ENCODE peak calls at places on chromosome 14, in four cellular contexts. Y is osteoblast, P is PC-3, E is GM23248. Z is an unnamed sample. For H4K20me1, the result is how much of the 10 kb centered on the place peaks cover.

GRCh38 chr14:99133563-99134332 is 138.2 kb downstream of the BCL11B start:
- DNase-seq in Y (peak), P (no peak), E (no peak), Z (no peak)

GRCh38 chr14:68794130-68794855 is 1.4 kb upstream of the ZFP36L1 start:
- DNase-seq in Y (peak), P (peak), E (peak), Z (peak)

GRCh38 chr14:44449694-44450093 is 57.4 kb downstream of the FSCB start:
- DNase-seq in Y (no peak), P (no peak), E (no peak), Z (no peak)

GRCh38 chr14:77290705-77291104 is 19.7 kb upstream of the NGB start:
- DNase-seq in Y (no peak), P (peak), E (no peak), Z (peak)

GRCh38 chr14:50783542-50783941 is 47.4 kb downstream of the NIN start:
- DNase-seq in Y (no peak), P (no peak), E (no peak), Z (no peak)

GRCh38 chr14:26381405-26381804 is 216.4 kb downstream of the NOVA1 start:
- DNase-seq in Y (no peak), P (no peak), E (no peak), Z (no peak)

GRCh38 chr14:72643317-72643801 is 250.5 kb downstream of the DPF3 start:
- DNase-seq in Y (peak), P (peak), E (peak), Z (peak)

GRCh38 chr14:65709576-65709975 is 297.0 kb downstream of the FUT8 start:
- DNase-seq in Y (no peak), P (no peak), E (peak), Z (no peak)

GRCh38 chr14:100488057-100488456 is 99.2 kb downstream of the BEGAIN start:
- DNase-seq in Y (no peak), P (no peak), E (no peak), Z (no peak)

GRCh38 chr14:28294834-28295440 is 471.6 kb upstream of the FOXG1 start:
- DNase-seq in Y (no peak), P (peak), E (peak), Z (peak)

GRCh38 chr14:20434701-20435453 is 1.1 kb downstream of the KLHL33 start:
- DNase-seq in Y (peak), P (no peak), E (no peak), Z (no peak)

GRCh38 chr14:102848830-102849521 is 71.7 kb downstream of the TRAF3 start:
- DNase-seq in Y (peak), P (no peak), E (no peak), Z (peak)

GRCh38 chr14:59044707-59045106 is 143.8 kb upstream of the DAAM1 start:
- DNase-seq in Y (no peak), P (peak), E (no peak), Z (no peak)

GRCh38 chr14:84937449-84937848 is 592.5 kb upstream of the FLRT2 start:
- DNase-seq in Y (no peak), P (no peak), E (no peak), Z (no peak)

GRCh38 chr14:93018401-93018800 is 95.5 kb downstream of the CHGA start:
- DNase-seq in Y (peak), P (no peak), E (peak), Z (no peak)

GRCh38 chr14:45249847-45250575 is 3.0 kb downstream of the MIS18BP1 start:
- DNase-seq in Y (no peak), P (peak), E (peak), Z (peak)

GRCh38 chr14:71739273-71739990 is 192.8 kb upstream of the RGS6 start:
- DNase-seq in Y (no peak), P (peak), E (peak), Z (no peak)

GRCh38 chr14:60553855-60554254 is 44.9 kb downstream of the SIX6 start:
- DNase-seq in Y (no peak), P (no peak), E (peak), Z (no peak)

GRCh38 chr14:70382556-70382955 is 23.1 kb upstream of the COX16 start:
- DNase-seq in Y (no peak), P (no peak), E (no peak), Z (no peak)

GRCh38 chr14:50943943-50944646 is at the start of gene PYGL:
- DNase-seq in Y (peak), P (peak), E (peak), Z (peak)

GRCh38 chr14:94328196-94328595 is 5.1 kb upstream of the SERPINA6 start:
- DNase-seq in Y (no peak), P (no peak), E (no peak), Z (no peak)

GRCh38 chr14:100159865-100160533 is 554 bp upstream of the DEGS2 start:
- DNase-seq in Y (no peak), P (peak), E (no peak), Z (no peak)

GRCh38 chr14:105844810-105845724 is 318.7 kb downstream of the TMEM121 start:
- DNase-seq in Y (peak), P (no peak), E (no peak), Z (no peak)

GRCh38 chr14:64196668-64197411 is 97.3 kb downstream of the ESR2 start:
- DNase-seq in Y (no peak), P (no peak), E (peak), Z (peak)
- H4K20me1 ChIP-seq in Y (under half), P (under half), E (under half), Z (under half)

GRCh38 chr14:104545151-104545931 is 34.2 kb upstream of the C14orf180 start:
- DNase-seq in Y (peak), P (no peak), E (no peak), Z (no peak)
- H3K4me3 ChIP-seq in Y (no peak), P (no peak), E (no peak), Z (no peak)

GRCh38 chr14:54735424-54735823 is 167.2 kb downstream of the GCH1 start:
- DNase-seq in Y (no peak), P (no peak), E (no peak), Z (no peak)

GRCh38 chr14:54739514-54739913 is 163.1 kb downstream of the GCH1 start:
- DNase-seq in Y (no peak), P (peak), E (no peak), Z (no peak)

GRCh38 chr14:54737132-54737711 is 165.4 kb downstream of the GCH1 start:
- DNase-seq in Y (peak), P (peak), E (peak), Z (peak)

GRCh38 chr14:54742492-54743350 is 159.9 kb downstream of the GCH1 start:
- DNase-seq in Y (no peak), P (no peak), E (no peak), Z (no peak)

GRCh38 chr14:54738009-54738408 is 164.6 kb downstream of the GCH1 start:
- DNase-seq in Y (no peak), P (peak), E (no peak), Z (no peak)
- H3K27ac ChIP-seq in Y (peak), P (peak), E (no peak), Z (no peak)

DNA sequence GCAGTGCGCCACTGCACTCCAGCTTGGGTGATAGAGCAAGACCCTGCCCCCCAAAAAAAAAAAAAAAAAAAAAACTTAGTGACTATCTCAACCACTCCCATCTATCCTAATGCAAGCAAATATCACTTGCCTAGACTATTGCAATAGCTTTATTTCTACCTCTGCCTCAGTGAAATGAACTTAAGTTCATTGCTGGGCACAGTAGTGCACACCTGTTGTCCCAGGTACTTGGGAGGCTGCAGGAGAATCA is 4.3 kb downstream of the RPS29 start:
- DNase-seq in Y (no peak), P (no peak), E (no peak), Z (no peak)
- H4K20me1 ChIP-seq in Y (under half), P (under half), E (under half), Z (half or more)

DNA sequence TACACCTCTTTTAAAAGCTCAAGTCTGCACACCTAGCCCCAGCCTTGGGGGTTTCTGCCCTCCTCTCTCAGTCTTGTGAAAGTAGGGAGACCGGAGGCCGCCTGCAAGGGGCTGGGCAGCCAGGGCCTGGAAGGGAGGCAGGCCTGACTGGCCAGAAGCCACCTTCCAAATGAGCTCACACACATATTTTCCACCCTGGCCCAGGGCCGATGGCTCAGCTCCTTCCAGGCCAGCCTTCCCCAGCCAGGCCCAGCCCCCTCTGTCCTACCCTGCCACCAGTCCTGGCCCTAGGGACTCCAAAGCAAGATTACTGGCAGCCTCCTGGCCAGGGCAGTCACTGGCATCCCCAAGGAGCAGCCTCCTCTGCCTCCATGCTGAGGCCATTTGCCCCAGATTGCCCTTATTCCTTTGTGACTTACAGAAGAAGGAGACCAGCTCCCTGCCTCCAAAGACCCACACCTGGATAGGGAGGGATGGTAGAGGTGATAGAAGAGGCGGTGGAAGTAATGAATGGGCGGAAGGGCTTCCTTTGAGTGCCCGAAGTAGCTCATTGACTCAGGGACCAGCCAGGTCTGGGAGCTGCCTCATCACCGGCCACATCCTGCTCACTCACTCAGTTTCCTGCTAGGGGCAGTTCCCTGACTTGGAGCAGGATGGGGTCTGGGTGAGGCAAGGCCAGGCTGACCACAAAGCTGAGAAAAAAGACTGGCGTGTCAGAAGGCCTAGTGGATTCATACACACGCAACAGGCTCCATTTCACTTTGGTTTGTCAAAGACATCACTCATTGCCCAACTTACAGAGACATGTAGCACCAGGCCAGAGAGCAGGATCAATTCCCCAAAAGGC is 14.8 kb downstream of the MMP14 start:
- DNase-seq in Y (peak), P (peak), E (peak), Z (peak)
- H3K4me3 ChIP-seq in Y (peak), P (peak), E (peak), Z (peak)

DNA sequence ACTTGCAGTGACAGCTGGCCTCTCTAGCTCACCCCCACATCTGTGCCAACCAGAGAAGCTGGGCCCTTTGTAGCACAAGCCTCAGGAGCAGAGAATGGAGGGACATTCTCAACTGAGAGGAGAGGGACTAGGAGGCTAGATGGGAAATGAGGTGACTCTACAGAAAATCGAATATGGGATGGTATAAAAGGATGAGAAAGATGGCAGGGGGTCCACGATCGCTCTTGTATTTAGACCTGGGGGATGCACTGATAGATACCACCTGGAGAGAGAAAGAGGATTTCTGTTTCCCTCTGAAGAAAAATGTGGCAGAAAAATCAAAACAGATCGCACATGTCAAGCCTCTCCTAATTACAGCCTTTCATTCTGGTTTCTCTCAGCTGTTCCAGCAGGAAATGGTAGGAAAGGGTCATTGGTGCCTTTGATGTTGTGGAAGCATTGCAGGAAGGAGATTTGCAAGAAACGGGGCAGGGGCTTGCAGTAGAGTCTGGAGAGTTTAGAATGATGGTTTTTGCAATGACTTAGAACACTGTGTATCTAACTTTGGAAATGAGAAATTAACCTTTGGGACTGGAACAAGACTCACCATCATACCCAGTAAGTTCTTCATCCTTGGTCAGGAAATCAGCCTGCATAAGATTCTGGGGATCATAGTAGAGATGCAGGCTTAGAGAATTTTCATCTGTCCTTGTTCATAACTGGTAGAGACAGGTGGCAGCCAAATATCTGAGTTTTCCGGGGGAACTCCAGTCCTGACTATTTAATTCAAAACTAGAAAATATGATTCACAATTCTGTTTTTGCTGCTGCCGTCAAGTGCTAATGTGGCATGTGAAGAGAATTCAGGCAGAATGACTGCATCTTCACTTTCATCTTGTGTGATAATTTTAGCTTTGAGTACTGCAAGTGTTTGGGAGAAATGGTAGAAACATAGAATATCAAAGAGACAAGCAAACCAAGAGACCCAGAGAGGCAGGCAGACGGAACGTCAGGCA is 98.8 kb downstream of the DAD1 start:
- DNase-seq in Y (no peak), P (no peak), E (no peak), Z (no peak)
- H3K27ac ChIP-seq in Y (no peak), P (no peak), E (no peak), Z (no peak)

Z was measured in astrocyte.